ENCODE peak calls at places on chromosomes 1 and 21, in nine cellular contexts. S is OCI-LY7; B is GM12865; D is pancreas; J is CD4-positive, alpha-beta T cell; Q is adrenal gland; K is heart right ventricle; Z is CD8-positive, alpha-beta T cell; V is B cell. H is an unnamed sample.

GRCh38 chr1:201840055-201840454 is 11.1 kb downstream of the IPO9 start:
- DNase-seq in S (no peak), B (no peak), D (no peak), J (no peak), Q (no peak), K (no peak), Z (no peak), V (no peak), H (no peak)

GRCh38 chr21:31744162-31744800 is 12.4 kb upstream of the SCAF4 start:
- DNase-seq in S (no peak), B (no peak), D (no peak), J (no peak), Q (no peak), K (no peak), Z (no peak), V (no peak), H (no peak)

GRCh38 chr1:222995620-222996306 is 147.3 kb downstream of the TLR5 start:
- DNase-seq in S (no peak), B (no peak), D (no peak), J (no peak), Q (no peak), K (no peak), Z (no peak), V (no peak), H (no peak)

GRCh38 chr1:55204997-55205396 is 10.2 kb downstream of the USP24 start:
- DNase-seq in S (no peak), B (peak), D (no peak), J (no peak), Q (no peak), K (no peak), Z (no peak), V (no peak), H (no peak)

GRCh38 chr1:149942207-149942606 is 5.5 kb upstream of the MTMR11 start:
- DNase-seq in S (no peak), B (no peak), D (no peak), J (no peak), Q (no peak), K (peak), Z (no peak), V (no peak), H (peak)

GRCh38 chr1:228464487-228464983 is 22.6 kb upstream of the RNF187 start:
- DNase-seq in S (peak), B (peak), D (no peak), J (peak), Q (peak), K (peak), Z (peak), V (peak), H (peak)

GRCh38 chr1:174988986-174989385 is 10.8 kb upstream of the CACYBP start:
- DNase-seq in S (no peak), B (peak), D (no peak), J (no peak), Q (no peak), K (no peak), Z (no peak), V (no peak), H (no peak)

GRCh38 chr1:22197644-22198043 is 54.7 kb upstream of the WNT4 start:
- DNase-seq in S (no peak), B (no peak), D (no peak), J (no peak), Q (no peak), K (no peak), Z (no peak), V (no peak), H (no peak)

GRCh38 chr1:43822040-43822439 is 111.6 kb upstream of the ARTN start:
- DNase-seq in S (no peak), B (no peak), D (no peak), J (no peak), Q (no peak), K (no peak), Z (no peak), V (no peak), H (no peak)

GRCh38 chr1:231032963-231033362 is 7.1 kb downstream of the FAM89A start:
- DNase-seq in S (no peak), B (no peak), D (no peak), J (no peak), Q (no peak), K (no peak), Z (no peak), V (no peak), H (no peak)

GRCh38 chr1:151512326-151512725 is 1.1 kb downstream of the CGN start:
- DNase-seq in S (no peak), B (no peak), D (no peak), J (no peak), Q (no peak), K (no peak), Z (no peak), V (no peak), H (no peak)

GRCh38 chr1:234148816-234149215 is 224.4 kb upstream of the COA6 start:
- DNase-seq in S (no peak), B (no peak), D (no peak), J (no peak), Q (no peak), K (no peak), Z (no peak), V (no peak), H (no peak)

GRCh38 chr21:33434770-33435360 is 31.7 kb downstream of the IFNGR2 start:
- DNase-seq in S (peak), B (peak), D (no peak), J (no peak), Q (no peak), K (peak), Z (no peak), V (peak), H (no peak)

GRCh38 chr1:53585116-53585515 is 125.9 kb downstream of the DMRTB1 start:
- DNase-seq in S (peak), B (peak), D (no peak), J (no peak), Q (no peak), K (no peak), Z (peak), V (no peak), H (no peak)

GRCh38 chr1:33692216-33693188 is 171.4 kb upstream of the HMGB4 start:
- DNase-seq in S (no peak), B (no peak), D (no peak), J (no peak), Q (no peak), K (no peak), Z (no peak), V (no peak), H (no peak)

GRCh38 chr1:114270255-114271117 is 116.8 kb upstream of the SYT6 start:
- DNase-seq in S (no peak), B (no peak), D (no peak), J (no peak), Q (no peak), K (no peak), Z (no peak), V (no peak), H (no peak)

GRCh38 chr1:55289614-55290013 is 74.5 kb upstream of the USP24 start:
- DNase-seq in S (no peak), B (no peak), D (no peak), J (no peak), Q (no peak), K (no peak), Z (no peak), V (no peak), H (no peak)

GRCh38 chr1:33155877-33156538 is 25.8 kb downstream of the TRIM62 start:
- DNase-seq in S (no peak), B (no peak), D (no peak), J (no peak), Q (no peak), K (peak), Z (no peak), V (no peak), H (no peak)

GRCh38 chr1:109762039-109762585 is 1.6 kb downstream of the EPS8L3 start:
- DNase-seq in S (peak), B (no peak), D (no peak), J (no peak), Q (peak), K (no peak), Z (no peak), V (peak), H (no peak)

GRCh38 chr1:98323906-98324358 is 337.6 kb upstream of the SNX7 start:
- DNase-seq in S (no peak), B (no peak), D (no peak), J (no peak), Q (no peak), K (peak), Z (peak), V (no peak), H (no peak)

GRCh38 chr1:40344597-40344996 is 27.5 kb upstream of the COL9A2 start:
- DNase-seq in S (peak), B (peak), D (no peak), J (peak), Q (no peak), K (peak), Z (peak), V (peak), H (no peak)
- TF ChIP-seq CTCF in S (peak), B (no peak), D (no peak), J (no peak), Q (no peak), K (no peak), Z (no peak), V (no peak), H (no peak)

GRCh38 chr1:162036156-162036555 is 12.5 kb upstream of the OLFML2B start:
- DNase-seq in S (no peak), B (no peak), D (no peak), J (no peak), Q (no peak), K (no peak), Z (no peak), V (no peak), H (no peak)

GRCh38 chr1:162038624-162039023 is 15.0 kb upstream of the OLFML2B start:
- DNase-seq in S (no peak), B (no peak), D (no peak), J (no peak), Q (no peak), K (no peak), Z (no peak), V (no peak), H (no peak)

GRCh38 chr1:162042361-162042760 is 18.7 kb upstream of the OLFML2B start:
- DNase-seq in S (no peak), B (no peak), D (no peak), J (no peak), Q (no peak), K (no peak), Z (no peak), V (no peak), H (no peak)

GRCh38 chr1:162035241-162035640 is 11.6 kb upstream of the OLFML2B start:
- DNase-seq in S (no peak), B (no peak), D (no peak), J (no peak), Q (no peak), K (no peak), Z (no peak), V (no peak), H (no peak)

GRCh38 chr1:162040657-162041056 is 17.0 kb upstream of the OLFML2B start:
- DNase-seq in S (peak), B (peak), D (no peak), J (no peak), Q (no peak), K (no peak), Z (no peak), V (no peak), H (no peak)
- TF ChIP-seq CTCF in S (peak), B (peak), D (no peak), J (no peak), Q (peak), K (no peak), Z (no peak), V (no peak), H (peak)

GRCh38 chr1:7186382-7187120 is 401.3 kb downstream of the CAMTA1 start:
- DNase-seq in S (no peak), B (no peak), D (no peak), J (no peak), Q (no peak), K (no peak), Z (no peak), V (no peak), H (no peak)
- TF ChIP-seq CTCF in S (no peak), B (no peak), D (no peak), J (no peak), Q (no peak), K (no peak), Z (no peak), V (no peak), H (no peak)

GRCh38 chr1:26719205-26719604 is 23.4 kb downstream of the ARID1A start:
- DNase-seq in S (no peak), B (no peak), D (no peak), J (no peak), Q (no peak), K (no peak), Z (no peak), V (no peak), H (no peak)
- TF ChIP-seq CTCF in S (no peak), B (no peak), D (no peak), J (no peak), Q (no peak), K (peak), Z (no peak), V (no peak), H (no peak)

GRCh38 chr1:198693321-198693720 is 54.5 kb downstream of the PTPRC start:
- DNase-seq in S (no peak), B (no peak), D (no peak), J (no peak), Q (no peak), K (no peak), Z (no peak), V (no peak), H (no peak)
- TF ChIP-seq CTCF in S (no peak), B (no peak), D (no peak), J (no peak), Q (no peak), K (no peak), Z (no peak), V (no peak), H (no peak)

GRCh38 chr1:241532864-241533263 is 686 bp downstream of the KMO start:
- DNase-seq in S (peak), B (peak), D (no peak), J (no peak), Q (no peak), K (no peak), Z (no peak), V (peak), H (no peak)

GRCh38 chr1:241533375-241534115 is 1.4 kb downstream of the KMO start:
- DNase-seq in S (peak), B (peak), D (no peak), J (no peak), Q (no peak), K (no peak), Z (no peak), V (peak), H (no peak)

GRCh38 chr1:241532173-241532553 is at the start of gene KMO:
- DNase-seq in S (no peak), B (no peak), D (no peak), J (no peak), Q (no peak), K (no peak), Z (no peak), V (no peak), H (no peak)

GRCh38 chr1:241527146-241527545 is 5.0 kb upstream of the KMO start:
- DNase-seq in S (no peak), B (no peak), D (no peak), J (no peak), Q (no peak), K (no peak), Z (no peak), V (no peak), H (no peak)

GRCh38 chr1:241531195-241532172 is 694 bp upstream of the KMO start:
- DNase-seq in S (peak), B (peak), D (no peak), J (no peak), Q (no peak), K (no peak), Z (no peak), V (no peak), H (no peak)
- TF ChIP-seq CTCF in S (peak), B (peak), D (peak), J (peak), Q (peak), K (peak), Z (peak), V (peak), H (peak)

GRCh38 chr1:232519186-232519585 is 110.7 kb downstream of the SIPA1L2 start:
- DNase-seq in S (no peak), B (no peak), D (peak), J (no peak), Q (no peak), K (peak), Z (no peak), V (no peak), H (no peak)
- TF ChIP-seq CTCF in S (no peak), B (no peak), D (no peak), J (no peak), Q (no peak), K (no peak), Z (no peak), V (no peak), H (no peak)